ENCODE peak calls at places on chromosomes 13 and 19, in four cellular contexts. One of them, this sample, is unnamed.
A peak's percentile ranks its signal among the peaks of the same experiment; 100 is the strongest.

GRCh38 chr19:1856698-1857603 is 6.4 kb downstream of the KLF16 start:
- DNase-seq in thoracic aorta: peak; percentile 54
- DNase-seq in dorsolateral prefrontal cortex: no peak
- DNase-seq in left ventricle myocardium inferior: peak; percentile 82
- DNase-seq in this sample: peak; percentile 92

GRCh38 chr19:45061965-45062364 is 14.3 kb downstream of the ZNF296 start:
- DNase-seq in thoracic aorta: no peak
- DNase-seq in dorsolateral prefrontal cortex: no peak
- DNase-seq in left ventricle myocardium inferior: no peak
- DNase-seq in this sample: no peak

GRCh38 chr19:1410136-1410786 is 2.9 kb downstream of the DAZAP1 start:
- DNase-seq in thoracic aorta: no peak
- DNase-seq in dorsolateral prefrontal cortex: no peak
- DNase-seq in left ventricle myocardium inferior: no peak
- DNase-seq in this sample: no peak

GRCh38 chr19:38488811-38489481 is 55.5 kb downstream of the RYR1 start:
- DNase-seq in thoracic aorta: no peak
- DNase-seq in dorsolateral prefrontal cortex: no peak
- DNase-seq in left ventricle myocardium inferior: no peak
- DNase-seq in this sample: no peak

GRCh38 chr13:48879854-48880253 is 95.9 kb upstream of the FNDC3A start:
- DNase-seq in thoracic aorta: no peak
- DNase-seq in dorsolateral prefrontal cortex: no peak
- DNase-seq in left ventricle myocardium inferior: no peak
- DNase-seq in this sample: no peak

GRCh38 chr13:108508263-108508662 is 121.1 kb upstream of the MYO16 start:
- DNase-seq in thoracic aorta: no peak
- DNase-seq in dorsolateral prefrontal cortex: no peak
- DNase-seq in left ventricle myocardium inferior: no peak
- DNase-seq in this sample: no peak

GRCh38 chr19:29576761-29577661 is 29.1 kb upstream of the POP4 start:
- DNase-seq in thoracic aorta: no peak
- DNase-seq in dorsolateral prefrontal cortex: no peak
- DNase-seq in left ventricle myocardium inferior: no peak
- DNase-seq in this sample: no peak

GRCh38 chr13:51978836-51979556 is 32.3 kb downstream of the ATP7B start:
- DNase-seq in thoracic aorta: no peak
- DNase-seq in dorsolateral prefrontal cortex: no peak
- DNase-seq in left ventricle myocardium inferior: no peak
- DNase-seq in this sample: no peak

GRCh38 chr13:28049215-28049614 is 51.2 kb downstream of the FLT3 start:
- DNase-seq in thoracic aorta: no peak
- DNase-seq in dorsolateral prefrontal cortex: no peak
- DNase-seq in left ventricle myocardium inferior: no peak
- DNase-seq in this sample: no peak

GRCh38 chr13:29754486-29754806 is 96.0 kb downstream of the UBL3 start:
- DNase-seq in thoracic aorta: no peak
- DNase-seq in dorsolateral prefrontal cortex: no peak
- DNase-seq in left ventricle myocardium inferior: no peak
- DNase-seq in this sample: no peak

GRCh38 chr19:843180-843835 is 2.5 kb downstream of the PRTN3 start:
- DNase-seq in thoracic aorta: no peak
- DNase-seq in dorsolateral prefrontal cortex: no peak
- DNase-seq in left ventricle myocardium inferior: no peak
- DNase-seq in this sample: peak; percentile 70

GRCh38 chr13:94389544-94390351 is 89.7 kb downstream of the DCT start:
- DNase-seq in thoracic aorta: no peak
- DNase-seq in dorsolateral prefrontal cortex: no peak
- DNase-seq in left ventricle myocardium inferior: no peak
- DNase-seq in this sample: no peak

GRCh38 chr19:48044561-48044960 is 682 bp upstream of the CABP5 start:
- DNase-seq in thoracic aorta: no peak
- DNase-seq in dorsolateral prefrontal cortex: no peak
- DNase-seq in left ventricle myocardium inferior: no peak
- DNase-seq in this sample: no peak

GRCh38 chr19:55132453-55133129 is 15.2 kb upstream of the PPP1R12C start:
- DNase-seq in thoracic aorta: no peak
- DNase-seq in dorsolateral prefrontal cortex: no peak
- DNase-seq in left ventricle myocardium inferior: no peak
- DNase-seq in this sample: no peak

GRCh38 chr13:79287994-79288795 is 117.9 kb downstream of the RBM26 start:
- DNase-seq in thoracic aorta: no peak
- DNase-seq in dorsolateral prefrontal cortex: no peak
- DNase-seq in left ventricle myocardium inferior: no peak
- DNase-seq in this sample: no peak

GRCh38 chr19:3575260-3575741 is 2.6 kb downstream of the HMG20B start:
- DNase-seq in thoracic aorta: no peak
- DNase-seq in dorsolateral prefrontal cortex: peak; percentile 61
- DNase-seq in left ventricle myocardium inferior: no peak
- DNase-seq in this sample: peak; percentile 65

GRCh38 chr19:54952591-54953344 is 5.4 kb upstream of the NLRP7 start:
- DNase-seq in thoracic aorta: no peak
- DNase-seq in dorsolateral prefrontal cortex: peak; percentile 66
- DNase-seq in left ventricle myocardium inferior: no peak
- DNase-seq in this sample: no peak

GRCh38 chr13:109655611-109656010 is 130.8 kb downstream of the IRS2 start:
- DNase-seq in thoracic aorta: no peak
- DNase-seq in dorsolateral prefrontal cortex: no peak
- DNase-seq in left ventricle myocardium inferior: no peak
- DNase-seq in this sample: no peak

GRCh38 chr13:38804061-38804460 is 117.2 kb downstream of the FREM2 start:
- DNase-seq in thoracic aorta: no peak
- DNase-seq in dorsolateral prefrontal cortex: no peak
- DNase-seq in left ventricle myocardium inferior: no peak
- DNase-seq in this sample: no peak

GRCh38 chr13:23506821-23507210 is 63.4 kb upstream of the TNFRSF19 start:
- DNase-seq in thoracic aorta: no peak
- DNase-seq in dorsolateral prefrontal cortex: no peak
- DNase-seq in left ventricle myocardium inferior: no peak
- DNase-seq in this sample: no peak

GRCh38 chr13:57813641-57814040 is 182.1 kb downstream of the PCDH17 start:
- DNase-seq in thoracic aorta: no peak
- DNase-seq in dorsolateral prefrontal cortex: no peak
- DNase-seq in left ventricle myocardium inferior: no peak
- DNase-seq in this sample: no peak

DNA sequence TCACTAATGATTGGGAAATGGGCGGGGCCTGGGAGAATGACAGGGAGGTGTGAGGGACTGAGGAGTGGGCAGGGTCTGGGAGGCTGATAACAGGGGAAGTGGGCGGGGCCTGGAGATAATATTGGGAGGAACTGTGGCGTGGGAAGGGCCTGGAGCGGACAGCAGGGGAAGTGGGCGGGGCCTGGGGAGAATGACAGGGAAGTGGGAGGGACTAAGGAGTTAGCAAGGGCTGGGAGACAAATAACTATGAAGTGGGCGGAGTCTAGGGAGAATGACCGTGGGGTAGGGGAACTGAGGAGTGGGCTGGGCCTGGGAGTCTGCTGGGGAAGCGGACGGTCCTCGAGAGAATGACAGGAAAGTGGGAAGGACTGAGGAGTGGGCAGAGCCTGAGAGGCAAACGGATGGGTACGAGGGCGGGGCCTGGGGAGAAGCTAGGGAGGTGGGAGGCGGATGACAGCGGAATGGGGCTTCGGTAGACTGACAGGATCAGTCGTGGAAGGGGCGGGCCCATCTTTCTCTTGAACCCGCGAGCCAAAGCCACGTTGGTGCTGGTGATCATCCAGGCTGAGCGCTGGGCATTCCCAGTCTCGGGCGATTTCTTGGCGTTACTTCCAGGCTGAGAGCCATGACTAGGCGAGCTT is 14.0 kb upstream of the TUBB4A start:
- DNase-seq in thoracic aorta: peak; percentile 67
- DNase-seq in dorsolateral prefrontal cortex: peak; percentile 95
- DNase-seq in left ventricle myocardium inferior: peak; percentile 95
- DNase-seq in this sample: peak; percentile 99
- H3K4me3 ChIP-seq in thoracic aorta: peak overlapping the region; percentile 63
- H3K4me3 ChIP-seq in dorsolateral prefrontal cortex: peak overlapping the region; percentile 67
- H3K4me3 ChIP-seq in left ventricle myocardium inferior: peak overlapping the region; percentile 82
- H3K4me3 ChIP-seq in this sample: peak overlapping the region; percentile 53

GRCh38 chr19:49861127-49861526 is 6.2 kb downstream of the PNKP start:
- DNase-seq in thoracic aorta: no peak
- DNase-seq in dorsolateral prefrontal cortex: no peak
- DNase-seq in left ventricle myocardium inferior: no peak
- DNase-seq in this sample: peak; percentile 34

GRCh38 chr19:49861541-49862410 is 5.6 kb downstream of the PNKP start:
- DNase-seq in thoracic aorta: no peak
- DNase-seq in dorsolateral prefrontal cortex: no peak
- DNase-seq in left ventricle myocardium inferior: no peak
- DNase-seq in this sample: no peak

GRCh38 chr19:49862411-49863253 is 4.7 kb downstream of the PNKP start:
- DNase-seq in thoracic aorta: no peak
- DNase-seq in dorsolateral prefrontal cortex: no peak
- DNase-seq in left ventricle myocardium inferior: no peak
- DNase-seq in this sample: peak; percentile 76

GRCh38 chr19:49859838-49860715 is 7.3 kb downstream of the PNKP start:
- DNase-seq in thoracic aorta: no peak
- DNase-seq in dorsolateral prefrontal cortex: no peak
- DNase-seq in left ventricle myocardium inferior: no peak
- DNase-seq in this sample: peak; percentile 24

GRCh38 chr19:49860716-49861100 is 6.7 kb downstream of the PNKP start:
- DNase-seq in thoracic aorta: no peak
- DNase-seq in dorsolateral prefrontal cortex: no peak
- DNase-seq in left ventricle myocardium inferior: no peak
- DNase-seq in this sample: no peak
- H3K4me3 ChIP-seq in thoracic aorta: no peak overlapping the region
- H3K4me3 ChIP-seq in dorsolateral prefrontal cortex: no peak overlapping the region
- H3K4me3 ChIP-seq in left ventricle myocardium inferior: no peak overlapping the region
- H3K4me3 ChIP-seq in this sample: no peak overlapping the region

DNA sequence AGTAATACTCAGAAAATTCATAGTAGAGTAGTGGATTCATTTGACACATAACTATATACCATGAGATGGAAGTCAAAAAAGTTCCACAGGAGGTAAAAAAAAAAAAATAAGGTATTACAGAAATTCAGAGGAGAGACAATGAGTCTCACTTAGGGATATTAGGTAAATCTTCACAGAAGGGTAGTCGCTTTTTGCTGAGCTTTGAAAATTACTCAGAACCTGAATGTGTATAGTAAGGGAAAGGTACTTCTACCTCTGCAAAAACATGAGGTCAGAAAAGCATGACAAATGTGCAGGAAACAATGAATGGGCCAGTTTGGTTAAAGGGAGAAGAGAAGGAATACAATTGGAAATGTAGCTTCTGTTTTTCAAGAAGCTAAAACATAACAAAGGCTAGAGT is 250.6 kb downstream of the ITGBL1 start:
- DNase-seq in thoracic aorta: no peak
- DNase-seq in dorsolateral prefrontal cortex: no peak
- DNase-seq in left ventricle myocardium inferior: no peak
- DNase-seq in this sample: no peak
- H3K4me3 ChIP-seq in thoracic aorta: no peak overlapping the region
- H3K4me3 ChIP-seq in dorsolateral prefrontal cortex: no peak overlapping the region
- H3K4me3 ChIP-seq in left ventricle myocardium inferior: no peak overlapping the region
- H3K4me3 ChIP-seq in this sample: no peak overlapping the region

DNA sequence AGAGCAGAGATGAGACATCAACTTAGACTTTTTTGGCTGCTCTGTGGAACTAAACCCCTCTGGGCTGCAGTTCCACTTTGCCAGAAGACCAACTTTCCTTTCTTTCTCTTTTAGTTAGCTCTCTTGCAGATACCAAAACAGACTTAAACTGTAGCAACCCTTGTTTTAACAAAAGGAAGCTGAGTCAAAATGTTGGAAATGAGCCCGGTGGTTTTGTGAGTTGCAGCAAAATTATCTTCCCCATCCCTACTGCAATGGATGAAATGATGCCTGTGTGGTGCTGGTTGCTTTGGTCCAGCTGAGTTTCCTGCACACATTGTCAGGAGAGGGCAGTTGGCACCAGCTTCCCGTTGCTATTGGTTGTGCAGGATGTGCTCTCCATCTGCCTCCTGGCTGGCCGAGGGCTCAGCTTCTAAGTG is 115.3 kb downstream of the LRCH1 start:
- DNase-seq in thoracic aorta: no peak
- DNase-seq in dorsolateral prefrontal cortex: peak; percentile 36
- DNase-seq in left ventricle myocardium inferior: peak; percentile 35
- DNase-seq in this sample: no peak
- H3K4me3 ChIP-seq in thoracic aorta: peak overlapping the region; percentile 54
- H3K4me3 ChIP-seq in dorsolateral prefrontal cortex: no peak overlapping the region
- H3K4me3 ChIP-seq in left ventricle myocardium inferior: peak overlapping the region; percentile 25
- H3K4me3 ChIP-seq in this sample: no peak overlapping the region

GRCh38 chr19:40411958-40412499 is 1.1 kb downstream of the PRX start:
- DNase-seq in thoracic aorta: no peak
- DNase-seq in dorsolateral prefrontal cortex: no peak
- DNase-seq in left ventricle myocardium inferior: no peak
- DNase-seq in this sample: no peak

GRCh38 chr19:40413291-40413994 is at the start of gene PRX:
- DNase-seq in thoracic aorta: no peak
- DNase-seq in dorsolateral prefrontal cortex: no peak
- DNase-seq in left ventricle myocardium inferior: no peak
- DNase-seq in this sample: peak; percentile 77

GRCh38 chr19:40412866-40413265 is 312 bp downstream of the PRX start:
- DNase-seq in thoracic aorta: no peak
- DNase-seq in dorsolateral prefrontal cortex: no peak
- DNase-seq in left ventricle myocardium inferior: no peak
- DNase-seq in this sample: no peak

GRCh38 chr19:40410030-40410389 is 3.2 kb downstream of the PRX start:
- DNase-seq in thoracic aorta: no peak
- DNase-seq in dorsolateral prefrontal cortex: no peak
- DNase-seq in left ventricle myocardium inferior: no peak
- DNase-seq in this sample: no peak

DNA sequence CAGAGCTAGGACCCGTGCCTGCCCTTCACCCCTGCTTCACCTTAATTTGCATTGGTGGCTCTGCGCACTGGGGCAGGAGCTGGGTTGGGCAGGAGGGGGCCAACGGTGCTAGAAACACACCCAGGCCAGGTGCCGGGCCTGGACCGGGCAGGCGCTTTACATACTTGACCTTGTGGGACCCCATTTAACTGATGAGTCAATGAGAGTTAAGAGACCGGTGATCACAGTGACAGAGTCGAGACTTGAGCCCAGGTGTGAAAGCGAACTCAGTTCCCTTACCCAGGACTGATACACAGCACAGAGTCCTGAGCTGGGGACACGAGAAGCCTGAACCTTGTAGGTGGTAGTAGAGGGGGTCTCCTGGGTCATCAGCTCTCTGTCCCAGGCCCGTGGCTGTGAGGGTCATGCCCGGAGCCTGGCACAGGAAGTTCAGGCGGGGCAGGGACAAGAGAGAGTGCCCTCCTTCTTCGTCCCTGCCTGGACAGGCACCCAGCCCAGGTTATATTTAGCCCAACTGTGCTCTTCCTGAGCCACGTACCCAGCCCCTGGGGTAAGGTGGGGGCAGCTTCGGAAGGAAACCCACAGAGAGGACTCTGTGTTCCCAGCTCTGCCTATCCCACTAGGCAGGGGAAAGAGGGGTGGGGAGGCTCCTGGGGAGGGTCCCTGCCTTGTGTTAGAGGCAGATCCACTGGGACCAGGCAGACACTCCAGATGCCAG is 1.9 kb downstream of the PRX start:
- DNase-seq in thoracic aorta: no peak
- DNase-seq in dorsolateral prefrontal cortex: no peak
- DNase-seq in left ventricle myocardium inferior: peak; percentile 70
- DNase-seq in this sample: peak; percentile 28
- H3K4me3 ChIP-seq in thoracic aorta: no peak overlapping the region
- H3K4me3 ChIP-seq in dorsolateral prefrontal cortex: no peak overlapping the region
- H3K4me3 ChIP-seq in left ventricle myocardium inferior: peak overlapping the region; percentile 33
- H3K4me3 ChIP-seq in this sample: no peak overlapping the region